ENCODE peak calls at places on chromosome 15, in ten cellular contexts. A, U, V, S, W, G, E, X, D and K are unnamed samples.

GRCh38 chr15:76903251-76903681 is 1.9 kb downstream of the SCAPER start:
- DNase-seq in V (no peak), S (peak; percentile 4), G (peak; percentile 20), U (no peak), D (peak; percentile 47), E (peak; percentile 17), W (no peak), X (no peak), A (peak; percentile 61), K (peak; percentile 70)

GRCh38 chr15:61030451-61030850 is 198.7 kb downstream of the RORA start:
- DNase-seq in U (no peak), S (no peak), X (no peak), G (no peak), E (peak; percentile 65), D (no peak), W (no peak), V (no peak), A (no peak), K (no peak)

GRCh38 chr15:43518073-43518761 is 809 bp downstream of the MAP1A start:
- DNase-seq in D (peak; percentile 12), E (peak; percentile 41), G (peak; percentile 73), A (peak; percentile 28), W (no peak), S (no peak), U (no peak), X (no peak), V (no peak), K (peak; percentile 2)

GRCh38 chr15:36701336-36701735 is 121.9 kb downstream of the CDIN1 start:
- DNase-seq in S (no peak), X (no peak), A (no peak), G (no peak), U (no peak), E (no peak), D (no peak), V (no peak), W (no peak), K (no peak)

GRCh38 chr15:64361259-64361658 is 5.3 kb upstream of the CSNK1G1 start:
- DNase-seq in A (no peak), V (no peak), D (no peak), U (no peak), E (no peak), X (no peak), W (no peak), S (no peak), G (no peak), K (no peak)

GRCh38 chr15:40597024-40597423 is 3.0 kb downstream of the KNL1 start:
- DNase-seq in S (no peak), D (no peak), V (no peak), A (no peak), X (no peak), E (no peak), U (no peak), G (no peak), W (no peak), K (no peak)

GRCh38 chr15:38325290-38325990 is 72.8 kb downstream of the SPRED1 start:
- DNase-seq in E (no peak), S (no peak), W (no peak), D (no peak), V (no peak), U (no peak), G (no peak), A (no peak), X (no peak), K (no peak)

GRCh38 chr15:98422086-98422478 is 226.3 kb upstream of the IGF1R start:
- DNase-seq in D (no peak), G (no peak), E (no peak), X (no peak), U (no peak), W (no peak), V (no peak), S (no peak), A (no peak), K (no peak)

GRCh38 chr15:48052871-48053383 is 67.9 kb upstream of the SLC24A5 start:
- DNase-seq in G (no peak), X (no peak), E (no peak), D (no peak), S (peak; percentile 11), V (no peak), U (no peak), W (no peak), A (peak; percentile 12), K (peak; percentile 42)

GRCh38 chr15:44490628-44491027 is 46.3 kb upstream of the EIF3J start:
- DNase-seq in W (no peak), D (no peak), G (no peak), E (no peak), X (no peak), A (peak; percentile 69), U (no peak), V (no peak), S (no peak), K (peak; percentile 60)

GRCh38 chr15:42319206-42319605 is 40.1 kb upstream of the CAPN3 start:
- DNase-seq in E (no peak), A (no peak), D (no peak), X (no peak), U (no peak), G (no peak), S (no peak), V (no peak), W (no peak), K (no peak)

GRCh38 chr15:64426845-64427465 is 33.4 kb upstream of the ZNF609 start:
- DNase-seq in G (peak; percentile 23), D (no peak), W (no peak), X (no peak), A (peak; percentile 51), V (no peak), E (peak; percentile 9), S (no peak), U (no peak), K (peak; percentile 35)

GRCh38 chr15:70319466-70319865 is 221.7 kb upstream of the TLE3 start:
- DNase-seq in D (no peak), U (no peak), W (no peak), V (peak; percentile 48), A (no peak), G (no peak), E (no peak), S (no peak), X (no peak), K (no peak)

GRCh38 chr15:84595660-84596059 is 5.1 kb upstream of the ZSCAN2 start:
- DNase-seq in U (no peak), G (no peak), X (no peak), E (no peak), V (no peak), A (no peak), D (peak; percentile 83), S (no peak), W (no peak), K (no peak)

GRCh38 chr15:34154725-34155204 is 52.9 kb downstream of the PGBD4 start:
- DNase-seq in E (no peak), S (no peak), U (no peak), V (no peak), A (peak; percentile 72), D (no peak), G (no peak), W (no peak), X (peak; percentile 40), K (peak; percentile 67)

GRCh38 chr15:30928076-30928475 is 24.4 kb downstream of the FAN1 start:
- DNase-seq in E (no peak), G (no peak), V (no peak), U (no peak), W (no peak), S (no peak), A (peak; percentile 5), X (no peak), D (no peak), K (no peak)

GRCh38 chr15:79349526-79349925 is 38.6 kb downstream of the TMED3 start:
- DNase-seq in S (no peak), X (no peak), D (no peak), U (no peak), V (no peak), A (peak; percentile 18), E (no peak), W (no peak), G (no peak), K (no peak)

GRCh38 chr15:67829647-67830504 is 4.6 kb downstream of the SKOR1 start:
- DNase-seq in U (no peak), W (no peak), X (no peak), E (no peak), G (no peak), D (no peak), V (no peak), S (no peak), A (no peak), K (no peak)

GRCh38 chr15:60476713-60477112 is 2.2 kb downstream of the ICE2 start:
- DNase-seq in A (peak; percentile 17), G (no peak), D (no peak), E (peak; percentile 44), U (no peak), S (no peak), X (no peak), V (no peak), W (no peak), K (peak; percentile 31)

GRCh38 chr15:68318931-68319909 is 41.7 kb downstream of the FEM1B start:
- DNase-seq in V (no peak), D (no peak), G (no peak), X (no peak), S (no peak), A (no peak), U (no peak), W (no peak), E (no peak), K (no peak)

GRCh38 chr15:76678766-76679165 is 226.4 kb downstream of the SCAPER start:
- DNase-seq in W (no peak), V (no peak), A (peak; percentile 16), G (no peak), S (no peak), E (peak; percentile 9), X (no peak), D (no peak), U (no peak), K (peak; percentile 5)

GRCh38 chr15:50228866-50229265 is 36.7 kb downstream of the HDC start:
- DNase-seq in S (no peak), V (no peak), E (no peak), D (no peak), U (no peak), A (no peak), W (no peak), X (no peak), G (no peak), K (no peak)

GRCh38 chr15:70792171-70792573 is 28.8 kb upstream of the UACA start:
- DNase-seq in E (peak; percentile 63), X (peak; percentile 71), V (no peak), U (no peak), D (no peak), W (no peak), S (no peak), G (no peak), A (peak; percentile 98), K (peak; percentile 88)

GRCh38 chr15:25969886-25970285 is 106.8 kb upstream of the ATP10A start:
- DNase-seq in A (no peak), G (no peak), V (no peak), D (no peak), E (no peak), S (no peak), U (no peak), X (no peak), W (no peak), K (no peak)

GRCh38 chr15:52551762-52552161 is 17.1 kb downstream of the ARPP19 start:
- DNase-seq in U (no peak), X (no peak), S (no peak), V (no peak), D (peak; percentile 92), G (no peak), W (no peak), A (no peak), E (no peak), K (no peak)

GRCh38 chr15:71634820-71635219 is 175.5 kb upstream of the NR2E3 start:
- DNase-seq in V (no peak), W (no peak), G (peak; percentile 29), U (no peak), X (no peak), S (peak; percentile 93), A (no peak), D (no peak), E (peak; percentile 21), K (no peak)

GRCh38 chr15:47792231-47792630 is 74.9 kb downstream of the SEMA6D start:
- DNase-seq in V (no peak), S (no peak), W (no peak), A (no peak), E (no peak), G (no peak), D (no peak), U (no peak), X (no peak), K (no peak)

GRCh38 chr15:95866698-95867440 is 463.6 kb upstream of the NR2F2 start:
- DNase-seq in D (no peak), X (no peak), G (no peak), U (no peak), S (no peak), W (no peak), E (no peak), A (no peak), V (no peak), K (no peak)